ENCODE peak calls at places on chromosome 22, in four cellular contexts. F, Z, R and K are unnamed samples.

GRCh38 chr22:20021196-20022181 is 579 bp downstream of the TANGO2 start:
- DNase-seq in F (no peak), Z (peak; percentile 49), R (peak; percentile 92), K (no peak)

GRCh38 chr22:20015971-20016733 is 471 bp downstream of the ARVCF start:
- DNase-seq in F (no peak), Z (peak; percentile 27), R (peak; percentile 67), K (no peak)

GRCh38 chr22:39239561-39240423 is 5.0 kb downstream of the PDGFB start:
- DNase-seq in F (no peak), Z (no peak), R (no peak), K (no peak)

GRCh38 chr22:46613606-46613997 is 6.6 kb upstream of the GRAMD4 start:
- DNase-seq in F (no peak), Z (no peak), R (no peak), K (no peak)

GRCh38 chr22:47206185-47206584 is 443.7 kb downstream of the TBC1D22A start:
- DNase-seq in F (no peak), Z (no peak), R (no peak), K (no peak)

GRCh38 chr22:22168190-22168940 is 76.2 kb upstream of the VPREB1 start:
- DNase-seq in F (peak; percentile 11), Z (peak; percentile 25), R (peak; percentile 74), K (no peak)

GRCh38 chr22:45334528-45334927 is 24.8 kb downstream of the FAM118A start:
- DNase-seq in F (no peak), Z (no peak), R (no peak), K (no peak)

GRCh38 chr22:47209547-47210023 is 447.1 kb downstream of the TBC1D22A start:
- DNase-seq in F (no peak), Z (no peak), R (no peak), K (no peak)

GRCh38 chr22:39368402-39368801 is 18.6 kb downstream of the SYNGR1 start:
- DNase-seq in F (no peak), Z (no peak), R (no peak), K (no peak)

GRCh38 chr22:42316988-42317387 is 46.5 kb upstream of the TCF20 start:
- DNase-seq in F (no peak), Z (no peak), R (peak; percentile 41), K (no peak)

GRCh38 chr22:46023558-46023981 is 46.6 kb upstream of the WNT7B start:
- DNase-seq in F (no peak), Z (no peak), R (no peak), K (no peak)

GRCh38 chr22:47409501-47410275 is 647.2 kb downstream of the TBC1D22A start:
- DNase-seq in F (no peak), Z (no peak), R (no peak), K (no peak)

GRCh38 chr22:23054531-23055257 is 15.6 kb upstream of the GNAZ start:
- DNase-seq in F (no peak), Z (no peak), R (no peak), K (no peak)

GRCh38 chr22:20514658-20515406 is 7.4 kb downstream of the MED15 start:
- DNase-seq in F (no peak), Z (no peak), R (no peak), K (no peak)

GRCh38 chr22:45709866-45710265 is 38.2 kb downstream of the ATXN10 start:
- DNase-seq in F (no peak), Z (no peak), R (no peak), K (no peak)

GRCh38 chr22:42632096-42632495 is 8.3 kb downstream of the ATP5MGL start:
- DNase-seq in F (peak; percentile 25), Z (peak; percentile 47), R (no peak), K (no peak)

GRCh38 chr22:40202225-40202944 is 24.7 kb downstream of the TNRC6B start:
- DNase-seq in F (no peak), Z (no peak), R (peak; percentile 57), K (no peak)

GRCh38 chr22:20396639-20397038 is 2.7 kb downstream of the ZNF74 start:
- DNase-seq in F (no peak), Z (no peak), R (peak; percentile 30), K (no peak)

GRCh38 chr22:22210375-22210774 is 34.2 kb upstream of the VPREB1 start:
- DNase-seq in F (no peak), Z (no peak), R (no peak), K (no peak)

GRCh38 chr22:48596111-48596860 is 1231.4 kb downstream of the BRD1 start:
- DNase-seq in F (no peak), Z (no peak), R (no peak), K (no peak)

GRCh38 chr22:40028098-40028425 is 33.3 kb downstream of the FAM83F start:
- DNase-seq in F (no peak), Z (no peak), R (no peak), K (no peak)

GRCh38 chr22:41619979-41620645 is 731 bp downstream of the DESI1 start:
- DNase-seq in F (no peak), Z (peak; percentile 49), R (peak; percentile 23), K (peak; percentile 78)

GRCh38 chr22:48320671-48321515 is 1506.8 kb downstream of the BRD1 start:
- DNase-seq in F (no peak), Z (no peak), R (no peak), K (no peak)

GRCh38 chr22:36405221-36405631 is 17.5 kb upstream of the MYH9 start:
- DNase-seq in F (no peak), Z (no peak), R (no peak), K (no peak)

GRCh38 chr22:17103351-17103750 is 17.8 kb downstream of the TMEM121B start:
- DNase-seq in F (no peak), Z (no peak), R (no peak), K (no peak)

GRCh38 chr22:39994046-39994565 is 648 bp upstream of the FAM83F start:
- DNase-seq in F (no peak), Z (no peak), R (peak; percentile 62), K (no peak)

GRCh38 chr22:39349967-39350802 is at the start of gene SYNGR1:
- DNase-seq in F (no peak), Z (no peak), R (peak; percentile 12), K (no peak)

GRCh38 chr22:20486229-20486628 is 9.4 kb downstream of the KLHL22 start:
- DNase-seq in F (no peak), Z (no peak), R (peak; percentile 53), K (no peak)

GRCh38 chr22:46183733-46184132 is 33.4 kb downstream of the PPARA start:
- DNase-seq in F (no peak), Z (no peak), R (no peak), K (no peak)

GRCh38 chr22:42434748-42435425 is 2.7 kb upstream of the NFAM1 start:
- DNase-seq in F (no peak), Z (no peak), R (no peak), K (no peak)

GRCh38 chr22:46449974-46450745 is 87.3 kb downstream of the CELSR1 start:
- DNase-seq in F (no peak), Z (no peak), R (no peak), K (no peak)

GRCh38 chr22:20771918-20772625 is 1.8 kb upstream of the SERPIND1 start:
- DNase-seq in F (no peak), Z (peak; percentile 70), R (no peak), K (no peak)

GRCh38 chr22:47294222-47294532 is 531.7 kb downstream of the TBC1D22A start:
- DNase-seq in F (no peak), Z (no peak), R (no peak), K (no peak)

GRCh38 chr22:20178922-20179227 is 28.0 kb upstream of the CCDC188 start:
- DNase-seq in F (no peak), Z (no peak), R (no peak), K (no peak)

GRCh38 chr22:18114495-18114894 is 3.9 kb downstream of the TUBA8 start:
- DNase-seq in F (no peak), Z (no peak), R (no peak), K (no peak)

GRCh38 chr22:34709641-34710040 is 356.3 kb upstream of the ISX start:
- DNase-seq in F (no peak), Z (no peak), R (no peak), K (no peak)

GRCh38 chr22:47565607-47566006 is 803.2 kb downstream of the TBC1D22A start:
- DNase-seq in F (no peak), Z (no peak), R (no peak), K (no peak)

GRCh38 chr22:46089426-46090041 is 60.8 kb upstream of the PPARA start:
- DNase-seq in F (no peak), Z (no peak), R (no peak), K (no peak)

GRCh38 chr22:37569009-37569920 is 9.0 kb downstream of the CDC42EP1 start:
- DNase-seq in F (no peak), Z (peak; percentile 90), R (no peak), K (no peak)
- TF ChIP-seq RNF2 in F (no peak), Z (no peak), R (no peak), K (no peak)

DNA sequence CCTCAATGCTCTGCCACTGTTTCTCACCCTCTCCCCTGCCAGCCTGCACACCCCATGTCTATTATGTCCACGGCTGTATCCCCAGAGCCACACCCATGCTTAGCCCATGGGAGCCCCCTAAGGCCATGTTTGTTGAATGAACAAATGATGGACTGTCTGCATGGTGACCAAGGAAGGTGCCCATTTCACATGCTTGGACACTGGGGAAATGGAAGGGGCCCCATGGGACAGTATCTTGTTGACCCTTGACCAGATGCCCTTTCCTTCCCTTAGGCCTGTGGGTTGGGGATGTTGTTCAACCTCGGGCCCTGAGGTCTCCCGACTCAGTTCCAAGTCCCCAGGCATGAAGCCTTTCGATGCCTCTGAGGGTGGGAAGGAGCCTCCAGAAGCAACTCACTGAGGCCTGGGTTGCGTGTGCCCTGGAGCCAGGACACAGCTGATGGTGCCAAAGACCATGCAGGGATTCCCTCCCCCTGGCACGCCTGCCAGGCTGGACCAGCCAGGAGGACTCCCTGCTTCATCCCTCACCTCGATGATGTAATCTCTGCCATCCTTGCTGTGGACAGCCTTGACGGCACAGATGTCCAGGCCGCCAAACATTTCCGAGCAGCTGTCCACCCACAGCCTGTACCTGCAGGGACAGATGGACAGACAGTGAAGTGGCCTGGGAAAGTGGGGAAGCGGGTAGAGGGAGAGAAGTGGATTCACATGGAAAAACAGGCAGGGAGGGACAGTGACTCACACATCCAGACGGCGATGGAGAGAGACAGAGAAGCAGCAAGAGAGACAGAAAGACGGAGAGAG is 58.9 kb downstream of the FBXO7 start:
- DNase-seq in F (no peak), Z (no peak), R (no peak), K (no peak)
- TF ChIP-seq RNF2 in F (no peak), Z (no peak), R (no peak), K (no peak)

GRCh38 chr22:50460942-50461341 is 13.9 kb downstream of the SBF1 start:
- DNase-seq in F (no peak), Z (no peak), R (no peak), K (no peak)

GRCh38 chr22:50463188-50463900 is 11.5 kb downstream of the SBF1 start:
- DNase-seq in F (no peak), Z (no peak), R (no peak), K (no peak)

GRCh38 chr22:50464451-50464850 is 10.4 kb downstream of the SBF1 start:
- DNase-seq in F (no peak), Z (no peak), R (no peak), K (no peak)

GRCh38 chr22:50461536-50461935 is 13.3 kb downstream of the SBF1 start:
- DNase-seq in F (no peak), Z (no peak), R (no peak), K (no peak)

GRCh38 chr22:50461979-50462540 is 12.8 kb downstream of the SBF1 start:
- DNase-seq in F (no peak), Z (no peak), R (no peak), K (no peak)
- TF ChIP-seq RNF2 in F (no peak), Z (no peak), R (no peak), K (no peak)

GRCh38 chr22:29155966-29156365 is 49.7 kb upstream of the EMID1 start:
- DNase-seq in F (no peak), Z (no peak), R (no peak), K (no peak)
- TF ChIP-seq RNF2 in F (no peak), Z (no peak), R (no peak), K (no peak)

GRCh38 chr22:24181088-24181995 is at the start of gene SUSD2:
- DNase-seq in F (no peak), Z (peak; percentile 76), R (peak; percentile 39), K (no peak)
- TF ChIP-seq RNF2 in F (no peak), Z (no peak), R (no peak), K (no peak)